ENCODE peak calls at places on chromosomes 3 and 15, in ten cellular contexts. One of them, this sample, is unnamed.

GRCh38 chr15:93771429-93772020 is 459.8 kb upstream of the MCTP2 start:
- DNase-seq in breast epithelium: no peak
- DNase-seq in suprapubic skin: no peak
- DNase-seq in A549: no peak
- DNase-seq in H1: no peak
- DNase-seq in esophagus muscularis mucosa: no peak
- DNase-seq in uterus: no peak
- DNase-seq in body of pancreas: no peak
- DNase-seq in IMR-90: no peak
- DNase-seq in K562: no peak
- DNase-seq in this sample: no peak

GRCh38 chr3:52205727-52206372 is 7.9 kb downstream of the ALAS1 start:
- DNase-seq in breast epithelium: no peak
- DNase-seq in suprapubic skin: no peak
- DNase-seq in A549: no peak
- DNase-seq in H1: no peak
- DNase-seq in esophagus muscularis mucosa: no peak
- DNase-seq in uterus: no peak
- DNase-seq in body of pancreas: no peak
- DNase-seq in IMR-90: no peak
- DNase-seq in K562: no peak
- DNase-seq in this sample: no peak

GRCh38 chr3:123442125-123442524 is 6.8 kb downstream of the ADCY5 start:
- DNase-seq in breast epithelium: no peak
- DNase-seq in suprapubic skin: no peak
- DNase-seq in A549: no peak
- DNase-seq in H1: no peak
- DNase-seq in esophagus muscularis mucosa: no peak
- DNase-seq in uterus: no peak
- DNase-seq in body of pancreas: no peak
- DNase-seq in IMR-90: no peak
- DNase-seq in K562: no peak
- DNase-seq in this sample: peak

GRCh38 chr3:13159890-13160289 is 86.7 kb upstream of the IQSEC1 start:
- DNase-seq in breast epithelium: peak
- DNase-seq in suprapubic skin: no peak
- DNase-seq in A549: no peak
- DNase-seq in H1: no peak
- DNase-seq in esophagus muscularis mucosa: no peak
- DNase-seq in uterus: no peak
- DNase-seq in body of pancreas: no peak
- DNase-seq in IMR-90: no peak
- DNase-seq in K562: no peak
- DNase-seq in this sample: no peak

GRCh38 chr3:17686613-17687012 is 55.8 kb downstream of the TBC1D5 start:
- DNase-seq in breast epithelium: no peak
- DNase-seq in suprapubic skin: no peak
- DNase-seq in A549: peak
- DNase-seq in H1: no peak
- DNase-seq in esophagus muscularis mucosa: no peak
- DNase-seq in uterus: no peak
- DNase-seq in body of pancreas: no peak
- DNase-seq in IMR-90: no peak
- DNase-seq in K562: no peak
- DNase-seq in this sample: no peak

GRCh38 chr3:76728411-76728810 is 311.5 kb upstream of the ROBO2 start:
- DNase-seq in breast epithelium: no peak
- DNase-seq in suprapubic skin: no peak
- DNase-seq in A549: no peak
- DNase-seq in H1: no peak
- DNase-seq in esophagus muscularis mucosa: no peak
- DNase-seq in uterus: no peak
- DNase-seq in body of pancreas: no peak
- DNase-seq in IMR-90: no peak
- DNase-seq in K562: no peak
- DNase-seq in this sample: no peak

GRCh38 chr3:179720196-179720595 is 67.4 kb downstream of the USP13 start:
- DNase-seq in breast epithelium: no peak
- DNase-seq in suprapubic skin: no peak
- DNase-seq in A549: no peak
- DNase-seq in H1: no peak
- DNase-seq in esophagus muscularis mucosa: no peak
- DNase-seq in uterus: no peak
- DNase-seq in body of pancreas: no peak
- DNase-seq in IMR-90: no peak
- DNase-seq in K562: no peak
- DNase-seq in this sample: no peak

GRCh38 chr3:52846427-52846983 is 11.7 kb upstream of the MUSTN1 start:
- DNase-seq in breast epithelium: no peak
- DNase-seq in suprapubic skin: no peak
- DNase-seq in A549: no peak
- DNase-seq in H1: no peak
- DNase-seq in esophagus muscularis mucosa: no peak
- DNase-seq in uterus: no peak
- DNase-seq in body of pancreas: no peak
- DNase-seq in IMR-90: no peak
- DNase-seq in K562: no peak
- DNase-seq in this sample: no peak

GRCh38 chr15:47184003-47184404 is 533.3 kb upstream of the SEMA6D start:
- DNase-seq in breast epithelium: no peak
- DNase-seq in suprapubic skin: no peak
- DNase-seq in A549: no peak
- DNase-seq in H1: no peak
- DNase-seq in esophagus muscularis mucosa: no peak
- DNase-seq in uterus: no peak
- DNase-seq in body of pancreas: peak
- DNase-seq in IMR-90: no peak
- DNase-seq in K562: no peak
- DNase-seq in this sample: peak

GRCh38 chr3:16048435-16049318 is 125.8 kb upstream of the GALNT15 start:
- DNase-seq in breast epithelium: no peak
- DNase-seq in suprapubic skin: no peak
- DNase-seq in A549: peak
- DNase-seq in H1: peak
- DNase-seq in esophagus muscularis mucosa: no peak
- DNase-seq in uterus: no peak
- DNase-seq in body of pancreas: peak
- DNase-seq in IMR-90: peak
- DNase-seq in K562: peak
- DNase-seq in this sample: no peak

GRCh38 chr15:28977377-28978010 is 91.7 kb downstream of the APBA2 start:
- DNase-seq in breast epithelium: no peak
- DNase-seq in suprapubic skin: no peak
- DNase-seq in A549: peak
- DNase-seq in H1: peak
- DNase-seq in esophagus muscularis mucosa: peak
- DNase-seq in uterus: no peak
- DNase-seq in body of pancreas: peak
- DNase-seq in IMR-90: peak
- DNase-seq in K562: no peak
- DNase-seq in this sample: peak

GRCh38 chr15:85430406-85431204 is 50.2 kb downstream of the AKAP13 start:
- DNase-seq in breast epithelium: no peak
- DNase-seq in suprapubic skin: no peak
- DNase-seq in A549: no peak
- DNase-seq in H1: no peak
- DNase-seq in esophagus muscularis mucosa: no peak
- DNase-seq in uterus: no peak
- DNase-seq in body of pancreas: no peak
- DNase-seq in IMR-90: no peak
- DNase-seq in K562: no peak
- DNase-seq in this sample: no peak

GRCh38 chr3:124636863-124637296 is 93.4 kb upstream of the UMPS start:
- DNase-seq in breast epithelium: no peak
- DNase-seq in suprapubic skin: no peak
- DNase-seq in A549: no peak
- DNase-seq in H1: no peak
- DNase-seq in esophagus muscularis mucosa: no peak
- DNase-seq in uterus: no peak
- DNase-seq in body of pancreas: peak
- DNase-seq in IMR-90: no peak
- DNase-seq in K562: no peak
- DNase-seq in this sample: no peak

GRCh38 chr3:72375237-72376154 is 472.7 kb downstream of the SHQ1 start:
- DNase-seq in breast epithelium: no peak
- DNase-seq in suprapubic skin: no peak
- DNase-seq in A549: no peak
- DNase-seq in H1: no peak
- DNase-seq in esophagus muscularis mucosa: no peak
- DNase-seq in uterus: no peak
- DNase-seq in body of pancreas: no peak
- DNase-seq in IMR-90: no peak
- DNase-seq in K562: no peak
- DNase-seq in this sample: no peak

GRCh38 chr15:68479406-68479805 is 47.4 kb upstream of the ITGA11 start:
- DNase-seq in breast epithelium: no peak
- DNase-seq in suprapubic skin: no peak
- DNase-seq in A549: no peak
- DNase-seq in H1: no peak
- DNase-seq in esophagus muscularis mucosa: peak
- DNase-seq in uterus: peak
- DNase-seq in body of pancreas: no peak
- DNase-seq in IMR-90: peak
- DNase-seq in K562: no peak
- DNase-seq in this sample: no peak

GRCh38 chr3:156749244-156749643 is 74.9 kb downstream of the TIPARP start:
- DNase-seq in breast epithelium: no peak
- DNase-seq in suprapubic skin: no peak
- DNase-seq in A549: no peak
- DNase-seq in H1: no peak
- DNase-seq in esophagus muscularis mucosa: peak
- DNase-seq in uterus: no peak
- DNase-seq in body of pancreas: no peak
- DNase-seq in IMR-90: peak
- DNase-seq in K562: no peak
- DNase-seq in this sample: no peak

GRCh38 chr3:168102735-168103410 is 7.1 kb upstream of the GOLIM4 start:
- DNase-seq in breast epithelium: no peak
- DNase-seq in suprapubic skin: no peak
- DNase-seq in A549: no peak
- DNase-seq in H1: no peak
- DNase-seq in esophagus muscularis mucosa: no peak
- DNase-seq in uterus: no peak
- DNase-seq in body of pancreas: no peak
- DNase-seq in IMR-90: no peak
- DNase-seq in K562: no peak
- DNase-seq in this sample: no peak

GRCh38 chr15:64894395-64895056 is 17.2 kb upstream of the ANKDD1A start:
- DNase-seq in breast epithelium: no peak
- DNase-seq in suprapubic skin: peak
- DNase-seq in A549: no peak
- DNase-seq in H1: no peak
- DNase-seq in esophagus muscularis mucosa: no peak
- DNase-seq in uterus: no peak
- DNase-seq in body of pancreas: no peak
- DNase-seq in IMR-90: no peak
- DNase-seq in K562: no peak
- DNase-seq in this sample: peak

GRCh38 chr15:64898406-64898805 is 13.3 kb upstream of the ANKDD1A start:
- DNase-seq in breast epithelium: no peak
- DNase-seq in suprapubic skin: no peak
- DNase-seq in A549: no peak
- DNase-seq in H1: no peak
- DNase-seq in esophagus muscularis mucosa: no peak
- DNase-seq in uterus: no peak
- DNase-seq in body of pancreas: no peak
- DNase-seq in IMR-90: no peak
- DNase-seq in K562: no peak
- DNase-seq in this sample: no peak

GRCh38 chr15:64895285-64896065 is 16.2 kb upstream of the ANKDD1A start:
- DNase-seq in breast epithelium: no peak
- DNase-seq in suprapubic skin: no peak
- DNase-seq in A549: no peak
- DNase-seq in H1: no peak
- DNase-seq in esophagus muscularis mucosa: no peak
- DNase-seq in uterus: no peak
- DNase-seq in body of pancreas: no peak
- DNase-seq in IMR-90: peak
- DNase-seq in K562: no peak
- DNase-seq in this sample: no peak

GRCh38 chr15:64896371-64897069 is 15.2 kb upstream of the ANKDD1A start:
- DNase-seq in breast epithelium: no peak
- DNase-seq in suprapubic skin: no peak
- DNase-seq in A549: no peak
- DNase-seq in H1: no peak
- DNase-seq in esophagus muscularis mucosa: no peak
- DNase-seq in uterus: no peak
- DNase-seq in body of pancreas: no peak
- DNase-seq in IMR-90: no peak
- DNase-seq in K562: no peak
- DNase-seq in this sample: no peak

GRCh38 chr15:64897345-64897985 is 14.2 kb upstream of the ANKDD1A start:
- DNase-seq in breast epithelium: no peak
- DNase-seq in suprapubic skin: peak
- DNase-seq in A549: no peak
- DNase-seq in H1: no peak
- DNase-seq in esophagus muscularis mucosa: no peak
- DNase-seq in uterus: peak
- DNase-seq in body of pancreas: peak
- DNase-seq in IMR-90: peak
- DNase-seq in K562: no peak
- DNase-seq in this sample: peak
- TF ChIP-seq POLR2A in breast epithelium: no peak
- TF ChIP-seq POLR2A in suprapubic skin: no peak
- TF ChIP-seq POLR2A in A549: no peak
- TF ChIP-seq POLR2A in H1: no peak
- TF ChIP-seq POLR2A in esophagus muscularis mucosa: no peak
- TF ChIP-seq POLR2A in uterus: no peak
- TF ChIP-seq POLR2A in body of pancreas: no peak
- TF ChIP-seq POLR2A in IMR-90: no peak
- TF ChIP-seq POLR2A in K562: no peak
- TF ChIP-seq POLR2A in this sample: no peak

GRCh38 chr3:50359760-50360110 is 414 bp upstream of the TMEM115 start:
- DNase-seq in breast epithelium: no peak
- DNase-seq in suprapubic skin: no peak
- DNase-seq in A549: no peak
- DNase-seq in H1: no peak
- DNase-seq in esophagus muscularis mucosa: no peak
- DNase-seq in uterus: no peak
- DNase-seq in body of pancreas: no peak
- DNase-seq in IMR-90: no peak
- DNase-seq in K562: no peak
- DNase-seq in this sample: no peak
- H3K4me3 ChIP-seq in breast epithelium: peak
- H3K4me3 ChIP-seq in suprapubic skin: peak
- H3K4me3 ChIP-seq in A549: no peak
- H3K4me3 ChIP-seq in H1: peak
- H3K4me3 ChIP-seq in esophagus muscularis mucosa: peak
- H3K4me3 ChIP-seq in uterus: peak
- H3K4me3 ChIP-seq in body of pancreas: no peak
- H3K4me3 ChIP-seq in IMR-90: peak
- H3K4me3 ChIP-seq in K562: peak
- H3K4me3 ChIP-seq in this sample: peak

GRCh38 chr15:40893733-40894688 is at the start of gene VPS18:
- DNase-seq in breast epithelium: peak
- DNase-seq in suprapubic skin: peak
- DNase-seq in A549: peak
- DNase-seq in H1: peak
- DNase-seq in esophagus muscularis mucosa: peak
- DNase-seq in uterus: peak
- DNase-seq in body of pancreas: peak
- DNase-seq in IMR-90: peak
- DNase-seq in K562: peak
- DNase-seq in this sample: peak
- TF ChIP-seq POLR2A in breast epithelium: peak
- TF ChIP-seq POLR2A in suprapubic skin: peak
- TF ChIP-seq POLR2A in A549: peak
- TF ChIP-seq POLR2A in H1: peak
- TF ChIP-seq POLR2A in esophagus muscularis mucosa: peak
- TF ChIP-seq POLR2A in uterus: peak
- TF ChIP-seq POLR2A in body of pancreas: peak
- TF ChIP-seq POLR2A in IMR-90: peak
- TF ChIP-seq POLR2A in K562: peak
- TF ChIP-seq POLR2A in this sample: no peak

GRCh38 chr3:147410518-147411234 is 1.5 kb downstream of the ZIC1 start:
- DNase-seq in breast epithelium: no peak
- DNase-seq in suprapubic skin: no peak
- DNase-seq in A549: peak
- DNase-seq in H1: no peak
- DNase-seq in esophagus muscularis mucosa: peak
- DNase-seq in uterus: no peak
- DNase-seq in body of pancreas: no peak
- DNase-seq in IMR-90: peak
- DNase-seq in K562: no peak
- DNase-seq in this sample: peak
- H3K4me3 ChIP-seq in breast epithelium: peak
- H3K4me3 ChIP-seq in suprapubic skin: peak
- H3K4me3 ChIP-seq in A549: peak
- H3K4me3 ChIP-seq in H1: peak
- H3K4me3 ChIP-seq in esophagus muscularis mucosa: peak
- H3K4me3 ChIP-seq in uterus: no peak
- H3K4me3 ChIP-seq in body of pancreas: no peak
- H3K4me3 ChIP-seq in IMR-90: peak
- H3K4me3 ChIP-seq in K562: no peak
- H3K4me3 ChIP-seq in this sample: peak